ENCODE peak calls at places on chromosomes 2 and 18, in nine cellular contexts. T, Y, Q, M, G, C, R, L and V are unnamed samples.

GRCh38 chr18:59429608-59430007 is 70.5 kb upstream of the LMAN1 start:
- DNase-seq in T (no peak), Y (no peak), Q (no peak), M (no peak), G (no peak), C (no peak), R (no peak), L (no peak), V (no peak)

GRCh38 chr2:128095201-128095600 is 4.2 kb downstream of the UGGT1 start:
- DNase-seq in T (no peak), Y (no peak), Q (no peak), M (no peak), G (no peak), C (no peak), R (no peak), L (no peak), V (no peak)

GRCh38 chr2:164599954-164600589 is 21.2 kb downstream of the GRB14 start:
- DNase-seq in T (peak; percentile 82), Y (no peak), Q (peak; percentile 80), M (peak; percentile 26), G (peak; percentile 86), C (peak; percentile 29), R (no peak), L (peak; percentile 46), V (peak; percentile 84)

GRCh38 chr2:183070942-183071844 is 7.4 kb upstream of the DUSP19 start:
- DNase-seq in T (peak; percentile 60), Y (no peak), Q (peak; percentile 23), M (peak; percentile 52), G (peak; percentile 29), C (peak; percentile 44), R (no peak), L (peak; percentile 65), V (peak; percentile 59)

GRCh38 chr2:234306426-234307173 is 190.3 kb downstream of the ARL4C start:
- DNase-seq in T (no peak), Y (no peak), Q (no peak), M (no peak), G (no peak), C (no peak), R (no peak), L (no peak), V (peak; percentile 88)

GRCh38 chr18:6729247-6730091 is at the start of gene ARHGAP28:
- DNase-seq in T (peak; percentile 85), Y (peak; percentile 84), Q (peak; percentile 97), M (peak; percentile 22), G (peak; percentile 96), C (peak; percentile 69), R (peak; percentile 74), L (peak; percentile 82), V (peak; percentile 77)

GRCh38 chr2:224134003-224134734 is 95.1 kb upstream of the SERPINE2 start:
- DNase-seq in T (no peak), Y (no peak), Q (no peak), M (no peak), G (no peak), C (no peak), R (no peak), L (no peak), V (no peak)

GRCh38 chr2:1989216-1989615 is 244.9 kb upstream of the PXDN start:
- DNase-seq in T (no peak), Y (no peak), Q (no peak), M (no peak), G (no peak), C (no peak), R (no peak), L (no peak), V (no peak)

GRCh38 chr2:217065695-217066405 is 206.0 kb upstream of the TNP1 start:
- DNase-seq in T (peak; percentile 99), Y (no peak), Q (peak; percentile 91), M (no peak), G (no peak), C (no peak), R (peak; percentile 59), L (no peak), V (peak; percentile 82)

GRCh38 chr18:46408334-46408987 is 248.6 kb downstream of the LOXHD1 start:
- DNase-seq in T (peak; percentile 16), Y (no peak), Q (no peak), M (peak; percentile 20), G (no peak), C (no peak), R (no peak), L (no peak), V (no peak)

GRCh38 chr2:158412206-158412605 is 44.3 kb downstream of the CCDC148 start:
- DNase-seq in T (peak; percentile 68), Y (no peak), Q (peak; percentile 47), M (no peak), G (no peak), C (no peak), R (no peak), L (no peak), V (no peak)

GRCh38 chr2:205563646-205564045 is 118.7 kb upstream of the NRP2 start:
- DNase-seq in T (no peak), Y (no peak), Q (no peak), M (no peak), G (peak; percentile 23), C (no peak), R (no peak), L (peak; percentile 56), V (no peak)

GRCh38 chr2:176997074-176997791 is 215.4 kb upstream of the HNRNPA3 start:
- DNase-seq in T (peak; percentile 61), Y (no peak), Q (peak; percentile 87), M (no peak), G (no peak), C (no peak), R (peak; percentile 19), L (no peak), V (peak; percentile 59)

GRCh38 chr2:240958366-240959213 is 39.8 kb upstream of the SNED1 start:
- DNase-seq in T (no peak), Y (no peak), Q (no peak), M (no peak), G (no peak), C (no peak), R (no peak), L (peak; percentile 10), V (no peak)

GRCh38 chr2:160225722-160226121 is 25.6 kb upstream of the ITGB6 start:
- DNase-seq in T (no peak), Y (no peak), Q (no peak), M (no peak), G (no peak), C (no peak), R (no peak), L (peak; percentile 76), V (peak; percentile 53)

GRCh38 chr2:86301010-86301409 is 36.4 kb downstream of the REEP1 start:
- DNase-seq in T (peak; percentile 6), Y (peak; percentile 8), Q (no peak), M (no peak), G (peak; percentile 64), C (no peak), R (no peak), L (no peak), V (peak; percentile 11)

GRCh38 chr2:239814917-239815637 is 210.1 kb downstream of the NDUFA10 start:
- DNase-seq in T (no peak), Y (peak; percentile 78), Q (no peak), M (no peak), G (no peak), C (no peak), R (no peak), L (no peak), V (no peak)

GRCh38 chr2:78999410-78999809 is 26.1 kb upstream of the REG3G start:
- DNase-seq in T (peak; percentile 3), Y (no peak), Q (no peak), M (peak; percentile 15), G (peak; percentile 34), C (no peak), R (no peak), L (no peak), V (peak; percentile 2)